ENCODE peak calls at places on chromosomes 16 and 17, in six cellular contexts. One of them, this sample, is unnamed.

GRCh38 chr17:60416368-60416925 is 5.8 kb upstream of the CHCT1 start:
- DNase-seq in PC-3: no peak
- DNase-seq in HCT116: no peak
- DNase-seq in mammary epithelial cell: no peak
- DNase-seq in ovary: no peak
- DNase-seq in heart right ventricle: no peak
- DNase-seq in this sample: no peak

GRCh38 chr16:65218348-65218747 is 96.5 kb upstream of the CDH11 start:
- DNase-seq in PC-3: no peak
- DNase-seq in HCT116: no peak
- DNase-seq in mammary epithelial cell: no peak
- DNase-seq in ovary: no peak
- DNase-seq in heart right ventricle: no peak
- DNase-seq in this sample: no peak

GRCh38 chr17:33725675-33726271 is 432.7 kb upstream of the ASIC2 start:
- DNase-seq in PC-3: peak
- DNase-seq in HCT116: no peak
- DNase-seq in mammary epithelial cell: no peak
- DNase-seq in ovary: no peak
- DNase-seq in heart right ventricle: peak
- DNase-seq in this sample: no peak

GRCh38 chr17:62995377-62995885 is 29.4 kb downstream of the TANC2 start:
- DNase-seq in PC-3: peak
- DNase-seq in HCT116: peak
- DNase-seq in mammary epithelial cell: peak
- DNase-seq in ovary: no peak
- DNase-seq in heart right ventricle: peak
- DNase-seq in this sample: no peak

GRCh38 chr17:80818871-80819270 is 172.8 kb upstream of the CHMP6 start:
- DNase-seq in PC-3: no peak
- DNase-seq in HCT116: no peak
- DNase-seq in mammary epithelial cell: no peak
- DNase-seq in ovary: no peak
- DNase-seq in heart right ventricle: no peak
- DNase-seq in this sample: no peak

GRCh38 chr16:56964243-56965148 is 2.7 kb downstream of the CETP start:
- DNase-seq in PC-3: peak
- DNase-seq in HCT116: peak
- DNase-seq in mammary epithelial cell: peak
- DNase-seq in ovary: peak
- DNase-seq in heart right ventricle: peak
- DNase-seq in this sample: no peak

GRCh38 chr16:12095275-12096161 is 119.0 kb downstream of the SNX29 start:
- DNase-seq in PC-3: peak
- DNase-seq in HCT116: peak
- DNase-seq in mammary epithelial cell: peak
- DNase-seq in ovary: peak
- DNase-seq in heart right ventricle: peak
- DNase-seq in this sample: no peak

GRCh38 chr17:2383628-2384167 is 17.2 kb downstream of the MNT start:
- DNase-seq in PC-3: no peak
- DNase-seq in HCT116: no peak
- DNase-seq in mammary epithelial cell: no peak
- DNase-seq in ovary: no peak
- DNase-seq in heart right ventricle: no peak
- DNase-seq in this sample: no peak

GRCh38 chr17:2872282-2872681 is 76.0 kb downstream of the RAP1GAP2 start:
- DNase-seq in PC-3: no peak
- DNase-seq in HCT116: no peak
- DNase-seq in mammary epithelial cell: no peak
- DNase-seq in ovary: no peak
- DNase-seq in heart right ventricle: no peak
- DNase-seq in this sample: no peak

GRCh38 chr16:80803341-80804060 is 897 bp downstream of the CDYL2 start:
- DNase-seq in PC-3: peak
- DNase-seq in HCT116: no peak
- DNase-seq in mammary epithelial cell: no peak
- DNase-seq in ovary: no peak
- DNase-seq in heart right ventricle: no peak
- DNase-seq in this sample: no peak

GRCh38 chr16:27522173-27522707 is 27.5 kb downstream of the GTF3C1 start:
- DNase-seq in PC-3: no peak
- DNase-seq in HCT116: no peak
- DNase-seq in mammary epithelial cell: no peak
- DNase-seq in ovary: no peak
- DNase-seq in heart right ventricle: peak
- DNase-seq in this sample: no peak

GRCh38 chr17:80252871-80253270 is 7.8 kb upstream of the RNF213 start:
- DNase-seq in PC-3: peak
- DNase-seq in HCT116: peak
- DNase-seq in mammary epithelial cell: peak
- DNase-seq in ovary: no peak
- DNase-seq in heart right ventricle: no peak
- DNase-seq in this sample: no peak

GRCh38 chr17:35912339-35912912 is 18.1 kb downstream of the RDM1 start:
- DNase-seq in PC-3: no peak
- DNase-seq in HCT116: no peak
- DNase-seq in mammary epithelial cell: no peak
- DNase-seq in ovary: no peak
- DNase-seq in heart right ventricle: no peak
- DNase-seq in this sample: no peak

GRCh38 chr16:85616608-85617311 is 3.6 kb downstream of the GSE1 start:
- DNase-seq in PC-3: no peak
- DNase-seq in HCT116: no peak
- DNase-seq in mammary epithelial cell: no peak
- DNase-seq in ovary: peak
- DNase-seq in heart right ventricle: peak
- DNase-seq in this sample: no peak

GRCh38 chr16:85681255-85681654 is 7.5 kb downstream of the GINS2 start:
- DNase-seq in PC-3: no peak
- DNase-seq in HCT116: no peak
- DNase-seq in mammary epithelial cell: no peak
- DNase-seq in ovary: no peak
- DNase-seq in heart right ventricle: no peak
- DNase-seq in this sample: no peak

GRCh38 chr17:82868715-82869131 is 28.9 kb upstream of the ZNF750 start:
- DNase-seq in PC-3: no peak
- DNase-seq in HCT116: no peak
- DNase-seq in mammary epithelial cell: no peak
- DNase-seq in ovary: no peak
- DNase-seq in heart right ventricle: no peak
- DNase-seq in this sample: no peak

GRCh38 chr17:28864991-28865849 is 10.4 kb downstream of the ERAL1 start:
- DNase-seq in PC-3: no peak
- DNase-seq in HCT116: no peak
- DNase-seq in mammary epithelial cell: no peak
- DNase-seq in ovary: no peak
- DNase-seq in heart right ventricle: no peak
- DNase-seq in this sample: no peak

GRCh38 chr17:9021158-9021984 is at the start of gene NTN1:
- DNase-seq in PC-3: peak
- DNase-seq in HCT116: no peak
- DNase-seq in mammary epithelial cell: peak
- DNase-seq in ovary: no peak
- DNase-seq in heart right ventricle: peak
- DNase-seq in this sample: no peak

GRCh38 chr17:60327122-60327869 is 64.6 kb downstream of the USP32 start:
- DNase-seq in PC-3: no peak
- DNase-seq in HCT116: no peak
- DNase-seq in mammary epithelial cell: no peak
- DNase-seq in ovary: no peak
- DNase-seq in heart right ventricle: no peak
- DNase-seq in this sample: no peak

GRCh38 chr17:44466339-44466738 is 36.9 kb downstream of the GPATCH8 start:
- DNase-seq in PC-3: no peak
- DNase-seq in HCT116: no peak
- DNase-seq in mammary epithelial cell: no peak
- DNase-seq in ovary: no peak
- DNase-seq in heart right ventricle: no peak
- DNase-seq in this sample: no peak

GRCh38 chr17:44467108-44467507 is 36.1 kb downstream of the GPATCH8 start:
- DNase-seq in PC-3: no peak
- DNase-seq in HCT116: no peak
- DNase-seq in mammary epithelial cell: no peak
- DNase-seq in ovary: no peak
- DNase-seq in heart right ventricle: no peak
- DNase-seq in this sample: no peak

GRCh38 chr17:44465897-44466296 is 37.3 kb downstream of the GPATCH8 start:
- DNase-seq in PC-3: no peak
- DNase-seq in HCT116: no peak
- DNase-seq in mammary epithelial cell: no peak
- DNase-seq in ovary: no peak
- DNase-seq in heart right ventricle: no peak
- DNase-seq in this sample: no peak

GRCh38 chr17:44464037-44464436 is 39.2 kb downstream of the GPATCH8 start:
- DNase-seq in PC-3: no peak
- DNase-seq in HCT116: no peak
- DNase-seq in mammary epithelial cell: peak
- DNase-seq in ovary: no peak
- DNase-seq in heart right ventricle: no peak
- DNase-seq in this sample: no peak

DNA sequence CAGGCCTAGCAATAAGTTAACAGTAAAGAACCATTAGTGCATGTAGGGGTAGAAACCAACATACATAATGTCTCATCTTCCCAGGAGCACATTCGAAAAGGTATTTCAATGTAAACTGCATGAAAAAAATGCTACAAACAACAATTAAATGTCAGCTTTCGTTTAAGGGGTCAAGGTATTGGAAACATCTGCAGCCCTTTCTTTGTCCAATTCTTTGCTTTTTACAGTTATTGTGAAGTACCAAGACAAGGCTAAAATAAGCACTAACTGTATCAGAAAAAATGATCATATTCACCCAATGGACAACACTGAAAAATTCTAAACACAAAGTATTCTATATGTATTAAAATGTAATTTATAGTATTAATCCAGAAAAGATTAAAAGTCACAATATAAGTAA is 37.9 kb downstream of the GPATCH8 start:
- DNase-seq in PC-3: no peak
- DNase-seq in HCT116: no peak
- DNase-seq in mammary epithelial cell: no peak
- DNase-seq in ovary: no peak
- DNase-seq in heart right ventricle: no peak
- DNase-seq in this sample: no peak
- H3K4me3 ChIP-seq in PC-3: no peak
- H3K4me3 ChIP-seq in HCT116: no peak
- H3K4me3 ChIP-seq in mammary epithelial cell: no peak
- H3K4me3 ChIP-seq in ovary: no peak
- H3K4me3 ChIP-seq in heart right ventricle: no peak
- H3K4me3 ChIP-seq in this sample: no peak

GRCh38 chr16:4373909-4374742 is 2.5 kb downstream of the VASN start:
- DNase-seq in PC-3: peak
- DNase-seq in HCT116: no peak
- DNase-seq in mammary epithelial cell: peak
- DNase-seq in ovary: peak
- DNase-seq in heart right ventricle: peak
- DNase-seq in this sample: peak

GRCh38 chr16:4376820-4377572 is 5.3 kb downstream of the VASN start:
- DNase-seq in PC-3: no peak
- DNase-seq in HCT116: no peak
- DNase-seq in mammary epithelial cell: no peak
- DNase-seq in ovary: no peak
- DNase-seq in heart right ventricle: no peak
- DNase-seq in this sample: no peak

GRCh38 chr16:4376126-4376819 is 4.6 kb downstream of the VASN start:
- DNase-seq in PC-3: peak
- DNase-seq in HCT116: no peak
- DNase-seq in mammary epithelial cell: no peak
- DNase-seq in ovary: peak
- DNase-seq in heart right ventricle: peak
- DNase-seq in this sample: peak

GRCh38 chr16:4377573-4378146 is 6.0 kb downstream of the VASN start:
- DNase-seq in PC-3: no peak
- DNase-seq in HCT116: no peak
- DNase-seq in mammary epithelial cell: no peak
- DNase-seq in ovary: no peak
- DNase-seq in heart right ventricle: no peak
- DNase-seq in this sample: no peak

DNA sequence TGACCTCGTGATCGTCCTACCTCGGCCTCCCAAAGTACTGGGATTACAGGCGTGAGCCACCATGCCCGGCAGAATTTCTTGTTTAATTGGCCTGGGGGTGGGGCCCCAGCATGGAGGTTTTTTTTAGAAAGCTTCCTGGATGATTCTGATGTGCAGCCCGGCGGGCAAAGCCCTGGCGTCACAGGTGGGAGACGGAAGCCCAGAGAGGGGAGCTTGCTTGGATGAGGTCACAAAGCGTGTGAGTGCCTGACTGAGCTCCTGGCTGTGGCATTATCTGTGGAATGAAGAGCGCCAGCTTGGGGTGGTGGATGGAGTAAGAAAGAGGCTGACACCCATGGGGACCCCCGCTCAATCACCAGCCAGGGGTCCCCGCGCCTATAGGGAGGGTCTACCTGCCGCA is 4.1 kb downstream of the VASN start:
- DNase-seq in PC-3: no peak
- DNase-seq in HCT116: no peak
- DNase-seq in mammary epithelial cell: no peak
- DNase-seq in ovary: no peak
- DNase-seq in heart right ventricle: no peak
- DNase-seq in this sample: no peak
- H3K27ac ChIP-seq in PC-3: peak
- H3K27ac ChIP-seq in HCT116: no peak
- H3K27ac ChIP-seq in mammary epithelial cell: no peak
- H3K27ac ChIP-seq in ovary: peak
- H3K27ac ChIP-seq in heart right ventricle: peak
- H3K27ac ChIP-seq in this sample: peak

DNA sequence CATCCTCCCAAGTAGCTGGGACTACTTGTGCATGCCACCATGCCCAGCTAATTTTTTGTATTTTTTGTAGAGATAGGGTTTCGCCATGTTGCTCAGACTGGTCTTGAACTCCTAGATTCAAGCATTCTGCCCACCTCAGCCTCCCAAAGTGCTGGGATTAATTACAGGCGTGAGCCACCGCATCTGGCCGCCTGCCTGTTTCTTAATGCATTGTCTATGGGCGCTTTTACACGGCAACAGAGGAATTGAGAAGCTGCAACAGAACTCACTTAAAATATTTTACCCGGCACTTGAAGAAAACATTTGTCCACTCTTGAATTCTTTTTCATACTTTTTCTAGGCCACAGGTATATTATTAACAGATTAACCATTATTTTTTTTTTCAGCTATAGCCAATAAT is 9.0 kb upstream of the CEP20 start:
- DNase-seq in PC-3: no peak
- DNase-seq in HCT116: no peak
- DNase-seq in mammary epithelial cell: no peak
- DNase-seq in ovary: no peak
- DNase-seq in heart right ventricle: no peak
- DNase-seq in this sample: no peak
- TF ChIP-seq CTCF in PC-3: no peak
- TF ChIP-seq CTCF in HCT116: no peak
- TF ChIP-seq CTCF in mammary epithelial cell: no peak
- TF ChIP-seq CTCF in ovary: no peak
- TF ChIP-seq CTCF in heart right ventricle: no peak
- TF ChIP-seq CTCF in this sample: no peak

DNA sequence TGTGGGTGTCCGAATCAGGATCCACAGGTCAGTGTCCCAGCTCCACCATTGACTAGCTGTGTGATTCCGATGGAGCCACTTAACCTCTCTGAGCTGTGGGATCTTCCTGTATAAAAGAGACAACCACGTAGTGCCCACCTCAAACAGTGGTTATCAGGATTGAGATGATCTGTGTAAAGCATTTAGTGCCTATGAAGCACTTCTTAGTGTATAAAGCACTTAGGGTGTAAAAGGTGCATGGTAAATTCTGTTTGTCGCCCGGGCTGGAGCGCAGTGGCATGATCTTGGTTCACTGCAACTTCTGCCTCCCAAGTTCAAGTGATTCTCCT is 95.2 kb downstream of the MARF1 start:
- DNase-seq in PC-3: no peak
- DNase-seq in HCT116: no peak
- DNase-seq in mammary epithelial cell: no peak
- DNase-seq in ovary: no peak
- DNase-seq in heart right ventricle: no peak
- DNase-seq in this sample: no peak
- H3K4me3 ChIP-seq in PC-3: no peak
- H3K4me3 ChIP-seq in HCT116: no peak
- H3K4me3 ChIP-seq in mammary epithelial cell: no peak
- H3K4me3 ChIP-seq in ovary: no peak
- H3K4me3 ChIP-seq in heart right ventricle: no peak
- H3K4me3 ChIP-seq in this sample: no peak